ENCODE peak calls at places on chromosomes 6 and 20, in four cellular contexts. I is AG09309; X is stimulated activated CD4-positive, alpha-beta T cell treated with anti-CD3 and anti-CD28 coated beads, Interleukin-2, amount 100 ng/mL, for 24 hours; S is NCI-H526. G is an unnamed sample.

GRCh38 chr6:5256952-5257351 is 3.8 kb downstream of the LYRM4 start:
- DNase-seq in I (no peak), X (no peak), S (no peak), G (no peak)

GRCh38 chr20:2835331-2835796 is 5.1 kb downstream of the PCED1A start:
- DNase-seq in I (no peak), X (no peak), S (no peak), G (no peak)

GRCh38 chr6:10720229-10720959 is 2.5 kb upstream of the TMEM14C start:
- DNase-seq in I (no peak), X (peak; percentile 69), S (peak; percentile 25), G (peak; percentile 59)

GRCh38 chr20:3251806-3252205 is 12.8 kb upstream of the SLC4A11 start:
- DNase-seq in I (no peak), X (no peak), S (no peak), G (no peak)

GRCh38 chr6:157302761-157303160 is 20.6 kb downstream of the TMEM242 start:
- DNase-seq in I (no peak), X (no peak), S (peak; percentile 30), G (no peak)

GRCh38 chr6:81228912-81229540 is 523.5 kb downstream of the TENT5A start:
- DNase-seq in I (no peak), X (no peak), S (no peak), G (no peak)

GRCh38 chr20:47747663-47748031 is 37.6 kb downstream of the SULF2 start:
- DNase-seq in I (no peak), X (no peak), S (no peak), G (no peak)

GRCh38 chr6:80134065-80134464 is 27.6 kb downstream of the BCKDHB start:
- DNase-seq in I (no peak), X (no peak), S (peak; percentile 50), G (no peak)

GRCh38 chr6:132919476-132919875 is 105.1 kb downstream of the RPS12 start:
- DNase-seq in I (peak; percentile 31), X (no peak), S (no peak), G (no peak)

GRCh38 chr20:10619427-10619826 is 54.4 kb downstream of the JAG1 start:
- DNase-seq in I (peak; percentile 94), X (no peak), S (no peak), G (no peak)

GRCh38 chr20:51752343-51752951 is 15.7 kb downstream of the ATP9A start:
- DNase-seq in I (peak; percentile 86), X (no peak), S (no peak), G (no peak)

G was measured in stimulated activated naive B cell treated with anti-CD40 and anti-IgM and Interleukin-4, amounts not matched to agents 10 μg/mL and 1 μg/mL and 100 μg/mL, for 72 hours.